ENCODE peak calls at places on chromosomes 7 and 10, in ten cellular contexts. One of them, this sample, is unnamed.

GRCh38 chr7:43649755-43650274 is 66.9 kb downstream of the STK17A start:
- DNase-seq in NCI-H1436: no peak
- DNase-seq in KBM-7: peak; percentile 84
- DNase-seq in amniotic stem cell: no peak
- DNase-seq in tibial artery: no peak
- DNase-seq in HTR-8/SVneo: no peak
- DNase-seq in cardiac muscle cell: no peak
- DNase-seq in stimulated activated CD8-positive, alpha-beta memory T cell treated with anti-CD3 and anti-CD28 coated beads, Interleukin-7, amount 100 ng/mL, for 1 hour: peak; percentile 45
- DNase-seq in T-helper 9 cell: peak; percentile 44
- DNase-seq in endothelial cell of umbilical vein: peak; percentile 62
- DNase-seq in this sample: no peak

GRCh38 chr7:83996879-83997278 is 197.7 kb downstream of the SEMA3A start:
- DNase-seq in T-helper 9 cell: no peak
- DNase-seq in HTR-8/SVneo: no peak
- DNase-seq in endothelial cell of umbilical vein: no peak
- DNase-seq in tibial artery: no peak
- DNase-seq in stimulated activated CD8-positive, alpha-beta memory T cell treated with anti-CD3 and anti-CD28 coated beads, Interleukin-7, amount 100 ng/mL, for 1 hour: no peak
- DNase-seq in NCI-H1436: no peak
- DNase-seq in cardiac muscle cell: no peak
- DNase-seq in KBM-7: no peak
- DNase-seq in amniotic stem cell: no peak
- DNase-seq in this sample: no peak

GRCh38 chr10:1653321-1653720 is 84.0 kb downstream of the ADARB2 start:
- DNase-seq in endothelial cell of umbilical vein: no peak
- DNase-seq in amniotic stem cell: no peak
- DNase-seq in tibial artery: peak; percentile 53
- DNase-seq in stimulated activated CD8-positive, alpha-beta memory T cell treated with anti-CD3 and anti-CD28 coated beads, Interleukin-7, amount 100 ng/mL, for 1 hour: no peak
- DNase-seq in NCI-H1436: no peak
- DNase-seq in KBM-7: no peak
- DNase-seq in T-helper 9 cell: no peak
- DNase-seq in HTR-8/SVneo: no peak
- DNase-seq in cardiac muscle cell: no peak
- DNase-seq in this sample: no peak

GRCh38 chr10:132122097-132122861 is 56.5 kb downstream of the JAKMIP3 start:
- DNase-seq in HTR-8/SVneo: no peak
- DNase-seq in tibial artery: no peak
- DNase-seq in NCI-H1436: no peak
- DNase-seq in endothelial cell of umbilical vein: no peak
- DNase-seq in cardiac muscle cell: no peak
- DNase-seq in KBM-7: no peak
- DNase-seq in T-helper 9 cell: no peak
- DNase-seq in amniotic stem cell: no peak
- DNase-seq in stimulated activated CD8-positive, alpha-beta memory T cell treated with anti-CD3 and anti-CD28 coated beads, Interleukin-7, amount 100 ng/mL, for 1 hour: no peak
- DNase-seq in this sample: no peak

GRCh38 chr7:5704534-5704922 is 76.9 kb downstream of the RNF216 start:
- DNase-seq in HTR-8/SVneo: peak; percentile 86
- DNase-seq in cardiac muscle cell: peak; percentile 91
- DNase-seq in stimulated activated CD8-positive, alpha-beta memory T cell treated with anti-CD3 and anti-CD28 coated beads, Interleukin-7, amount 100 ng/mL, for 1 hour: peak; percentile 41
- DNase-seq in T-helper 9 cell: peak; percentile 62
- DNase-seq in KBM-7: peak; percentile 88
- DNase-seq in NCI-H1436: peak; percentile 39
- DNase-seq in amniotic stem cell: peak; percentile 54
- DNase-seq in tibial artery: peak; percentile 89
- DNase-seq in endothelial cell of umbilical vein: peak; percentile 87
- DNase-seq in this sample: peak; percentile 90

GRCh38 chr7:45698527-45699309 is 124.5 kb downstream of the ADCY1 start:
- DNase-seq in amniotic stem cell: no peak
- DNase-seq in tibial artery: peak; percentile 51
- DNase-seq in T-helper 9 cell: no peak
- DNase-seq in stimulated activated CD8-positive, alpha-beta memory T cell treated with anti-CD3 and anti-CD28 coated beads, Interleukin-7, amount 100 ng/mL, for 1 hour: no peak
- DNase-seq in HTR-8/SVneo: no peak
- DNase-seq in KBM-7: no peak
- DNase-seq in cardiac muscle cell: no peak
- DNase-seq in endothelial cell of umbilical vein: no peak
- DNase-seq in NCI-H1436: no peak
- DNase-seq in this sample: no peak

GRCh38 chr7:519974-520458 is 370 bp upstream of the PDGFA start:
- DNase-seq in NCI-H1436: peak; percentile 24
- DNase-seq in amniotic stem cell: peak; percentile 35
- DNase-seq in KBM-7: peak; percentile 57
- DNase-seq in stimulated activated CD8-positive, alpha-beta memory T cell treated with anti-CD3 and anti-CD28 coated beads, Interleukin-7, amount 100 ng/mL, for 1 hour: no peak
- DNase-seq in HTR-8/SVneo: peak; percentile 63
- DNase-seq in cardiac muscle cell: peak; percentile 74
- DNase-seq in T-helper 9 cell: no peak
- DNase-seq in endothelial cell of umbilical vein: peak; percentile 41
- DNase-seq in tibial artery: peak; percentile 88
- DNase-seq in this sample: no peak

GRCh38 chr10:123287594-123288247 is 133.5 kb downstream of the BUB3 start:
- DNase-seq in HTR-8/SVneo: no peak
- DNase-seq in amniotic stem cell: no peak
- DNase-seq in T-helper 9 cell: no peak
- DNase-seq in cardiac muscle cell: peak; percentile 14
- DNase-seq in NCI-H1436: no peak
- DNase-seq in KBM-7: no peak
- DNase-seq in tibial artery: no peak
- DNase-seq in endothelial cell of umbilical vein: no peak
- DNase-seq in stimulated activated CD8-positive, alpha-beta memory T cell treated with anti-CD3 and anti-CD28 coated beads, Interleukin-7, amount 100 ng/mL, for 1 hour: no peak
- DNase-seq in this sample: no peak

GRCh38 chr7:139035588-139036353 is at the start of gene ZC3HAV1L:
- DNase-seq in NCI-H1436: peak; percentile 62
- DNase-seq in amniotic stem cell: no peak
- DNase-seq in stimulated activated CD8-positive, alpha-beta memory T cell treated with anti-CD3 and anti-CD28 coated beads, Interleukin-7, amount 100 ng/mL, for 1 hour: no peak
- DNase-seq in T-helper 9 cell: peak; percentile 11
- DNase-seq in KBM-7: peak; percentile 81
- DNase-seq in HTR-8/SVneo: peak; percentile 60
- DNase-seq in tibial artery: peak; percentile 71
- DNase-seq in cardiac muscle cell: peak; percentile 81
- DNase-seq in endothelial cell of umbilical vein: peak; percentile 84
- DNase-seq in this sample: peak; percentile 84

GRCh38 chr10:29836396-29836795 is 201.6 kb upstream of the SVIL start:
- DNase-seq in T-helper 9 cell: no peak
- DNase-seq in endothelial cell of umbilical vein: no peak
- DNase-seq in KBM-7: no peak
- DNase-seq in NCI-H1436: no peak
- DNase-seq in cardiac muscle cell: no peak
- DNase-seq in HTR-8/SVneo: no peak
- DNase-seq in tibial artery: no peak
- DNase-seq in amniotic stem cell: no peak
- DNase-seq in stimulated activated CD8-positive, alpha-beta memory T cell treated with anti-CD3 and anti-CD28 coated beads, Interleukin-7, amount 100 ng/mL, for 1 hour: no peak
- DNase-seq in this sample: no peak

GRCh38 chr7:134875867-134876266 is 96.4 kb downstream of the CALD1 start:
- DNase-seq in tibial artery: no peak
- DNase-seq in NCI-H1436: no peak
- DNase-seq in amniotic stem cell: no peak
- DNase-seq in endothelial cell of umbilical vein: no peak
- DNase-seq in stimulated activated CD8-positive, alpha-beta memory T cell treated with anti-CD3 and anti-CD28 coated beads, Interleukin-7, amount 100 ng/mL, for 1 hour: no peak
- DNase-seq in HTR-8/SVneo: no peak
- DNase-seq in T-helper 9 cell: no peak
- DNase-seq in cardiac muscle cell: peak; percentile 77
- DNase-seq in KBM-7: no peak
- DNase-seq in this sample: no peak

GRCh38 chr10:110918633-110919348 is at the start of gene BBIP1:
- DNase-seq in amniotic stem cell: peak; percentile 99
- DNase-seq in stimulated activated CD8-positive, alpha-beta memory T cell treated with anti-CD3 and anti-CD28 coated beads, Interleukin-7, amount 100 ng/mL, for 1 hour: peak; percentile 92
- DNase-seq in endothelial cell of umbilical vein: peak; percentile 100
- DNase-seq in KBM-7: peak; percentile 100
- DNase-seq in tibial artery: no peak
- DNase-seq in T-helper 9 cell: no peak
- DNase-seq in HTR-8/SVneo: peak; percentile 75
- DNase-seq in NCI-H1436: peak; percentile 100
- DNase-seq in cardiac muscle cell: peak; percentile 100
- DNase-seq in this sample: no peak

GRCh38 chr7:157743781-157744525 is 407.1 kb downstream of the DNAJB6 start:
- DNase-seq in amniotic stem cell: no peak
- DNase-seq in NCI-H1436: no peak
- DNase-seq in T-helper 9 cell: no peak
- DNase-seq in tibial artery: no peak
- DNase-seq in stimulated activated CD8-positive, alpha-beta memory T cell treated with anti-CD3 and anti-CD28 coated beads, Interleukin-7, amount 100 ng/mL, for 1 hour: no peak
- DNase-seq in KBM-7: no peak
- DNase-seq in endothelial cell of umbilical vein: no peak
- DNase-seq in cardiac muscle cell: no peak
- DNase-seq in HTR-8/SVneo: no peak
- DNase-seq in this sample: no peak

GRCh38 chr7:155166673-155167370 is 96.7 kb downstream of the HTR5A start:
- DNase-seq in KBM-7: no peak
- DNase-seq in T-helper 9 cell: no peak
- DNase-seq in amniotic stem cell: peak; percentile 94
- DNase-seq in cardiac muscle cell: peak; percentile 90
- DNase-seq in endothelial cell of umbilical vein: peak; percentile 84
- DNase-seq in HTR-8/SVneo: peak; percentile 88
- DNase-seq in stimulated activated CD8-positive, alpha-beta memory T cell treated with anti-CD3 and anti-CD28 coated beads, Interleukin-7, amount 100 ng/mL, for 1 hour: no peak
- DNase-seq in NCI-H1436: no peak
- DNase-seq in tibial artery: no peak
- DNase-seq in this sample: no peak

GRCh38 chr7:27779873-27780272 is 39.9 kb downstream of the TAX1BP1 start:
- DNase-seq in T-helper 9 cell: no peak
- DNase-seq in KBM-7: no peak
- DNase-seq in NCI-H1436: no peak
- DNase-seq in HTR-8/SVneo: no peak
- DNase-seq in tibial artery: no peak
- DNase-seq in amniotic stem cell: no peak
- DNase-seq in stimulated activated CD8-positive, alpha-beta memory T cell treated with anti-CD3 and anti-CD28 coated beads, Interleukin-7, amount 100 ng/mL, for 1 hour: no peak
- DNase-seq in endothelial cell of umbilical vein: no peak
- DNase-seq in cardiac muscle cell: peak; percentile 29
- DNase-seq in this sample: no peak

GRCh38 chr10:132810807-132811700 is 25.1 kb upstream of the NKX6-2 start:
- DNase-seq in KBM-7: no peak
- DNase-seq in HTR-8/SVneo: no peak
- DNase-seq in cardiac muscle cell: no peak
- DNase-seq in stimulated activated CD8-positive, alpha-beta memory T cell treated with anti-CD3 and anti-CD28 coated beads, Interleukin-7, amount 100 ng/mL, for 1 hour: no peak
- DNase-seq in tibial artery: peak; percentile 57
- DNase-seq in NCI-H1436: no peak
- DNase-seq in T-helper 9 cell: no peak
- DNase-seq in endothelial cell of umbilical vein: no peak
- DNase-seq in amniotic stem cell: no peak
- DNase-seq in this sample: peak; percentile 45

GRCh38 chr10:125199261-125199660 is 38.9 kb upstream of the CTBP2 start:
- DNase-seq in stimulated activated CD8-positive, alpha-beta memory T cell treated with anti-CD3 and anti-CD28 coated beads, Interleukin-7, amount 100 ng/mL, for 1 hour: no peak
- DNase-seq in NCI-H1436: no peak
- DNase-seq in cardiac muscle cell: no peak
- DNase-seq in endothelial cell of umbilical vein: no peak
- DNase-seq in tibial artery: no peak
- DNase-seq in KBM-7: no peak
- DNase-seq in amniotic stem cell: no peak
- DNase-seq in HTR-8/SVneo: no peak
- DNase-seq in T-helper 9 cell: no peak
- DNase-seq in this sample: no peak

GRCh38 chr7:1052031-1052818 is 7.9 kb downstream of the GPR146 start:
- DNase-seq in cardiac muscle cell: no peak
- DNase-seq in T-helper 9 cell: no peak
- DNase-seq in HTR-8/SVneo: no peak
- DNase-seq in NCI-H1436: no peak
- DNase-seq in stimulated activated CD8-positive, alpha-beta memory T cell treated with anti-CD3 and anti-CD28 coated beads, Interleukin-7, amount 100 ng/mL, for 1 hour: no peak
- DNase-seq in KBM-7: no peak
- DNase-seq in tibial artery: no peak
- DNase-seq in amniotic stem cell: no peak
- DNase-seq in endothelial cell of umbilical vein: no peak
- DNase-seq in this sample: no peak

GRCh38 chr10:27256790-27257189 is 16.2 kb upstream of the ACBD5 start:
- DNase-seq in NCI-H1436: no peak
- DNase-seq in cardiac muscle cell: no peak
- DNase-seq in HTR-8/SVneo: no peak
- DNase-seq in amniotic stem cell: no peak
- DNase-seq in T-helper 9 cell: no peak
- DNase-seq in KBM-7: no peak
- DNase-seq in stimulated activated CD8-positive, alpha-beta memory T cell treated with anti-CD3 and anti-CD28 coated beads, Interleukin-7, amount 100 ng/mL, for 1 hour: no peak
- DNase-seq in endothelial cell of umbilical vein: no peak
- DNase-seq in tibial artery: no peak
- DNase-seq in this sample: no peak

GRCh38 chr7:131583430-131583829 is 27.0 kb upstream of the PODXL start:
- DNase-seq in cardiac muscle cell: no peak
- DNase-seq in KBM-7: no peak
- DNase-seq in amniotic stem cell: no peak
- DNase-seq in T-helper 9 cell: no peak
- DNase-seq in stimulated activated CD8-positive, alpha-beta memory T cell treated with anti-CD3 and anti-CD28 coated beads, Interleukin-7, amount 100 ng/mL, for 1 hour: no peak
- DNase-seq in HTR-8/SVneo: no peak
- DNase-seq in endothelial cell of umbilical vein: no peak
- DNase-seq in tibial artery: no peak
- DNase-seq in NCI-H1436: no peak
- DNase-seq in this sample: no peak

GRCh38 chr10:61904711-61905445 is 3.4 kb downstream of the ARID5B start:
- DNase-seq in stimulated activated CD8-positive, alpha-beta memory T cell treated with anti-CD3 and anti-CD28 coated beads, Interleukin-7, amount 100 ng/mL, for 1 hour: no peak
- DNase-seq in tibial artery: no peak
- DNase-seq in HTR-8/SVneo: peak; percentile 63
- DNase-seq in cardiac muscle cell: peak; percentile 78
- DNase-seq in NCI-H1436: peak; percentile 24
- DNase-seq in T-helper 9 cell: no peak
- DNase-seq in amniotic stem cell: peak; percentile 63
- DNase-seq in KBM-7: peak; percentile 66
- DNase-seq in endothelial cell of umbilical vein: peak; percentile 79
- DNase-seq in this sample: no peak

GRCh38 chr7:69537691-69538090 is 60.6 kb upstream of the AUTS2 start:
- DNase-seq in T-helper 9 cell: no peak
- DNase-seq in stimulated activated CD8-positive, alpha-beta memory T cell treated with anti-CD3 and anti-CD28 coated beads, Interleukin-7, amount 100 ng/mL, for 1 hour: no peak
- DNase-seq in KBM-7: no peak
- DNase-seq in HTR-8/SVneo: no peak
- DNase-seq in NCI-H1436: no peak
- DNase-seq in tibial artery: no peak
- DNase-seq in endothelial cell of umbilical vein: no peak
- DNase-seq in cardiac muscle cell: no peak
- DNase-seq in amniotic stem cell: no peak
- DNase-seq in this sample: no peak

GRCh38 chr10:55410415-55410885 is 609.4 kb upstream of the PCDH15 start:
- DNase-seq in NCI-H1436: peak; percentile 46
- DNase-seq in cardiac muscle cell: peak; percentile 1
- DNase-seq in HTR-8/SVneo: no peak
- DNase-seq in amniotic stem cell: no peak
- DNase-seq in endothelial cell of umbilical vein: peak; percentile 91
- DNase-seq in stimulated activated CD8-positive, alpha-beta memory T cell treated with anti-CD3 and anti-CD28 coated beads, Interleukin-7, amount 100 ng/mL, for 1 hour: no peak
- DNase-seq in T-helper 9 cell: no peak
- DNase-seq in KBM-7: no peak
- DNase-seq in tibial artery: no peak
- DNase-seq in this sample: peak; percentile 44

GRCh38 chr10:21257919-21258318 is 267.6 kb downstream of the SKIDA1 start:
- DNase-seq in NCI-H1436: no peak
- DNase-seq in amniotic stem cell: no peak
- DNase-seq in HTR-8/SVneo: no peak
- DNase-seq in stimulated activated CD8-positive, alpha-beta memory T cell treated with anti-CD3 and anti-CD28 coated beads, Interleukin-7, amount 100 ng/mL, for 1 hour: no peak
- DNase-seq in endothelial cell of umbilical vein: peak; percentile 55
- DNase-seq in tibial artery: no peak
- DNase-seq in cardiac muscle cell: peak; percentile 48
- DNase-seq in T-helper 9 cell: no peak
- DNase-seq in KBM-7: no peak
- DNase-seq in this sample: no peak

GRCh38 chr10:95391570-95392249 is 100.9 kb upstream of the PDLIM1 start:
- DNase-seq in HTR-8/SVneo: peak; percentile 39
- DNase-seq in endothelial cell of umbilical vein: no peak
- DNase-seq in NCI-H1436: no peak
- DNase-seq in cardiac muscle cell: peak; percentile 75
- DNase-seq in KBM-7: peak; percentile 38
- DNase-seq in stimulated activated CD8-positive, alpha-beta memory T cell treated with anti-CD3 and anti-CD28 coated beads, Interleukin-7, amount 100 ng/mL, for 1 hour: no peak
- DNase-seq in tibial artery: no peak
- DNase-seq in T-helper 9 cell: no peak
- DNase-seq in amniotic stem cell: no peak
- DNase-seq in this sample: no peak

GRCh38 chr10:131981429-131982184 is at the start of gene BNIP3:
- DNase-seq in endothelial cell of umbilical vein: peak; percentile 97
- DNase-seq in tibial artery: peak; percentile 96
- DNase-seq in cardiac muscle cell: peak; percentile 98
- DNase-seq in HTR-8/SVneo: peak; percentile 86
- DNase-seq in T-helper 9 cell: peak; percentile 96
- DNase-seq in KBM-7: peak; percentile 90
- DNase-seq in NCI-H1436: peak; percentile 97
- DNase-seq in amniotic stem cell: peak; percentile 94
- DNase-seq in stimulated activated CD8-positive, alpha-beta memory T cell treated with anti-CD3 and anti-CD28 coated beads, Interleukin-7, amount 100 ng/mL, for 1 hour: peak; percentile 88
- DNase-seq in this sample: peak; percentile 97

GRCh38 chr10:130401860-130402765 is 265.9 kb downstream of the GLRX3 start:
- DNase-seq in endothelial cell of umbilical vein: no peak
- DNase-seq in tibial artery: no peak
- DNase-seq in amniotic stem cell: no peak
- DNase-seq in T-helper 9 cell: no peak
- DNase-seq in HTR-8/SVneo: no peak
- DNase-seq in KBM-7: no peak
- DNase-seq in stimulated activated CD8-positive, alpha-beta memory T cell treated with anti-CD3 and anti-CD28 coated beads, Interleukin-7, amount 100 ng/mL, for 1 hour: no peak
- DNase-seq in NCI-H1436: no peak
- DNase-seq in cardiac muscle cell: no peak
- DNase-seq in this sample: peak; percentile 28

This sample was measured in sciatic nerve.